ENCODE peak calls at places on chromosomes 3 and 15, in ten cellular contexts. One of them, this sample, is unnamed.
A peak's percentile ranks its signal among the peaks of the same experiment; 100 is the strongest.

GRCh38 chr15:41848595-41848994 is 9.9 kb downstream of the PLA2G4B start:
- DNase-seq in A549: no peak
- DNase-seq in lower leg skin: no peak
- DNase-seq in AG09309: no peak
- DNase-seq in glutamatergic neuron: no peak
- DNase-seq in CD8-positive, alpha-beta T cell: no peak
- DNase-seq in breast epithelium: no peak
- DNase-seq in transverse colon: no peak
- DNase-seq in tibial artery: no peak
- DNase-seq in hepatocyte: no peak
- DNase-seq in this sample: no peak

GRCh38 chr3:132445812-132446211 is 28.5 kb downstream of the DNAJC13 start:
- DNase-seq in transverse colon: no peak
- DNase-seq in AG09309: peak; percentile 79
- DNase-seq in tibial artery: no peak
- DNase-seq in breast epithelium: no peak
- DNase-seq in A549: peak; percentile 7
- DNase-seq in CD8-positive, alpha-beta T cell: no peak
- DNase-seq in hepatocyte: no peak
- DNase-seq in lower leg skin: no peak
- DNase-seq in glutamatergic neuron: no peak
- DNase-seq in this sample: no peak

GRCh38 chr15:68431037-68431791 is 749 bp downstream of the ITGA11 start:
- DNase-seq in breast epithelium: no peak
- DNase-seq in transverse colon: no peak
- DNase-seq in CD8-positive, alpha-beta T cell: peak; percentile 5
- DNase-seq in glutamatergic neuron: peak; percentile 35
- DNase-seq in lower leg skin: peak; percentile 13
- DNase-seq in AG09309: no peak
- DNase-seq in A549: no peak
- DNase-seq in tibial artery: peak; percentile 84
- DNase-seq in hepatocyte: peak; percentile 40
- DNase-seq in this sample: peak; percentile 52

GRCh38 chr15:34709866-34710265 is 44.9 kb downstream of the GJD2 start:
- DNase-seq in transverse colon: no peak
- DNase-seq in CD8-positive, alpha-beta T cell: no peak
- DNase-seq in lower leg skin: no peak
- DNase-seq in glutamatergic neuron: no peak
- DNase-seq in A549: peak; percentile 46
- DNase-seq in breast epithelium: no peak
- DNase-seq in AG09309: no peak
- DNase-seq in hepatocyte: no peak
- DNase-seq in tibial artery: no peak
- DNase-seq in this sample: no peak

GRCh38 chr3:126959921-126960603 is 22.9 kb upstream of the PLXNA1 start:
- DNase-seq in A549: peak; percentile 53
- DNase-seq in CD8-positive, alpha-beta T cell: no peak
- DNase-seq in tibial artery: no peak
- DNase-seq in AG09309: peak; percentile 21
- DNase-seq in transverse colon: no peak
- DNase-seq in lower leg skin: no peak
- DNase-seq in breast epithelium: peak; percentile 60
- DNase-seq in glutamatergic neuron: peak; percentile 26
- DNase-seq in hepatocyte: peak; percentile 34
- DNase-seq in this sample: no peak

GRCh38 chr15:100919481-100920405 is 586 bp downstream of the LRRK1 start:
- DNase-seq in CD8-positive, alpha-beta T cell: no peak
- DNase-seq in glutamatergic neuron: no peak
- DNase-seq in tibial artery: no peak
- DNase-seq in hepatocyte: peak; percentile 29
- DNase-seq in breast epithelium: no peak
- DNase-seq in transverse colon: peak; percentile 39
- DNase-seq in AG09309: no peak
- DNase-seq in A549: peak; percentile 38
- DNase-seq in lower leg skin: no peak
- DNase-seq in this sample: peak; percentile 52

GRCh38 chr3:72591522-72592421 is 256.5 kb downstream of the SHQ1 start:
- DNase-seq in CD8-positive, alpha-beta T cell: no peak
- DNase-seq in breast epithelium: peak; percentile 81
- DNase-seq in hepatocyte: peak; percentile 65
- DNase-seq in AG09309: peak; percentile 87
- DNase-seq in tibial artery: peak; percentile 78
- DNase-seq in glutamatergic neuron: no peak
- DNase-seq in transverse colon: peak; percentile 23
- DNase-seq in lower leg skin: peak; percentile 41
- DNase-seq in A549: peak; percentile 42
- DNase-seq in this sample: peak; percentile 47

GRCh38 chr15:91866971-91867372 is 13.5 kb downstream of the SLCO3A1 start:
- DNase-seq in breast epithelium: no peak
- DNase-seq in AG09309: no peak
- DNase-seq in CD8-positive, alpha-beta T cell: no peak
- DNase-seq in lower leg skin: peak; percentile 60
- DNase-seq in transverse colon: no peak
- DNase-seq in tibial artery: peak; percentile 68
- DNase-seq in hepatocyte: no peak
- DNase-seq in A549: no peak
- DNase-seq in glutamatergic neuron: no peak
- DNase-seq in this sample: no peak

GRCh38 chr3:18891641-18892040 is 256.7 kb upstream of the KCNH8 start:
- DNase-seq in glutamatergic neuron: no peak
- DNase-seq in AG09309: no peak
- DNase-seq in tibial artery: no peak
- DNase-seq in lower leg skin: no peak
- DNase-seq in transverse colon: no peak
- DNase-seq in A549: no peak
- DNase-seq in hepatocyte: no peak
- DNase-seq in breast epithelium: no peak
- DNase-seq in CD8-positive, alpha-beta T cell: peak; percentile 10
- DNase-seq in this sample: no peak

GRCh38 chr15:36469567-36469966 is 109.9 kb upstream of the CDIN1 start:
- DNase-seq in breast epithelium: no peak
- DNase-seq in transverse colon: no peak
- DNase-seq in AG09309: no peak
- DNase-seq in A549: no peak
- DNase-seq in CD8-positive, alpha-beta T cell: no peak
- DNase-seq in hepatocyte: no peak
- DNase-seq in lower leg skin: no peak
- DNase-seq in tibial artery: no peak
- DNase-seq in glutamatergic neuron: no peak
- DNase-seq in this sample: no peak

GRCh38 chr3:19945405-19946290 is 1.2 kb upstream of the RAB5A start:
- DNase-seq in CD8-positive, alpha-beta T cell: no peak
- DNase-seq in A549: peak; percentile 16
- DNase-seq in tibial artery: no peak
- DNase-seq in transverse colon: peak; percentile 64
- DNase-seq in AG09309: no peak
- DNase-seq in lower leg skin: no peak
- DNase-seq in hepatocyte: peak; percentile 10
- DNase-seq in breast epithelium: no peak
- DNase-seq in glutamatergic neuron: no peak
- DNase-seq in this sample: no peak

GRCh38 chr3:10471337-10471721 is 34.1 kb downstream of the ATP2B2 start:
- DNase-seq in AG09309: no peak
- DNase-seq in transverse colon: no peak
- DNase-seq in breast epithelium: no peak
- DNase-seq in A549: no peak
- DNase-seq in hepatocyte: peak; percentile 13
- DNase-seq in tibial artery: no peak
- DNase-seq in lower leg skin: no peak
- DNase-seq in glutamatergic neuron: no peak
- DNase-seq in CD8-positive, alpha-beta T cell: no peak
- DNase-seq in this sample: no peak

GRCh38 chr3:26369133-26369532 is 253.4 kb upstream of the LRRC3B start:
- DNase-seq in A549: peak; percentile 13
- DNase-seq in breast epithelium: no peak
- DNase-seq in CD8-positive, alpha-beta T cell: no peak
- DNase-seq in transverse colon: no peak
- DNase-seq in hepatocyte: no peak
- DNase-seq in tibial artery: no peak
- DNase-seq in AG09309: no peak
- DNase-seq in glutamatergic neuron: peak; percentile 15
- DNase-seq in lower leg skin: no peak
- DNase-seq in this sample: no peak

DNA sequence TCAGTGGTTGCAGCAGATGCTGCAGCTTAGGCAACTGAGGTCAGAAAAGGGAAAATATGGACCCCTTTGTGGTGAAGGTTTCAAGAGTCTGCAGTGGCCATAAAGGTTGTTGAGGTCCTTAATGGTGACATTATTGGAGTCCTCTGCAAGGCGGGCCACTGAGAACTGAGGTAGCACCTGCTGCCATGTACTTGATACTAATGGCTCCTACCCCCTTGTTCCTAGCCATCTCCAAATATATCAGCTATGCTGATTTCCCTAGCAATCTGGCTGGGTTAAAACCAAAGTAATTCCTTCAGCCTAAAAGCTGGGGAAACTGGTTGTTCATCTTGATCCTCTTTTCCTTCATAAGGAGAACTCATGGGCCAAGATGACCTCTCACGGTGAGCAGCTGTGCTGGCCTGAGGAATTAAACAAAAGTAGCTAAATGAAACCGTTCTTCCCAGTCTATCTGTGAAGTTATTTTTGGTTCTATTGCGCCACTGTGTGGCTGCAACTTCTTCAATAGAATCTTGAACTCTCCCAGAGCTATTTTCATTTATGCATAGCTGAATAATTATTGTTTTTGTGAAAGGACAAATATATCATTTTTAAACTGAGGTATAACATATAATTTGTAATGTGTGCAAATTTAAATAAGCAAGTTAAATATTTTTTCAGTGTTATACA is 76.1 kb upstream of the PLSCR4 start:
- DNase-seq in A549: peak; percentile 66
- DNase-seq in hepatocyte: peak; percentile 56
- DNase-seq in CD8-positive, alpha-beta T cell: no peak
- DNase-seq in glutamatergic neuron: no peak
- DNase-seq in transverse colon: peak; percentile 49
- DNase-seq in breast epithelium: no peak
- DNase-seq in AG09309: peak; percentile 49
- DNase-seq in lower leg skin: no peak
- DNase-seq in tibial artery: no peak
- DNase-seq in this sample: no peak
- TF ChIP-seq CTCF in A549: peak; percentile 88
- TF ChIP-seq CTCF in hepatocyte: peak; percentile 79
- TF ChIP-seq CTCF in CD8-positive, alpha-beta T cell: no peak
- TF ChIP-seq CTCF in glutamatergic neuron: no peak
- TF ChIP-seq CTCF in transverse colon: peak; percentile 68
- TF ChIP-seq CTCF in breast epithelium: peak; percentile 75
- TF ChIP-seq CTCF in AG09309: peak; percentile 50
- TF ChIP-seq CTCF in lower leg skin: no peak
- TF ChIP-seq CTCF in tibial artery: peak; percentile 75
- TF ChIP-seq CTCF in this sample: no peak

DNA sequence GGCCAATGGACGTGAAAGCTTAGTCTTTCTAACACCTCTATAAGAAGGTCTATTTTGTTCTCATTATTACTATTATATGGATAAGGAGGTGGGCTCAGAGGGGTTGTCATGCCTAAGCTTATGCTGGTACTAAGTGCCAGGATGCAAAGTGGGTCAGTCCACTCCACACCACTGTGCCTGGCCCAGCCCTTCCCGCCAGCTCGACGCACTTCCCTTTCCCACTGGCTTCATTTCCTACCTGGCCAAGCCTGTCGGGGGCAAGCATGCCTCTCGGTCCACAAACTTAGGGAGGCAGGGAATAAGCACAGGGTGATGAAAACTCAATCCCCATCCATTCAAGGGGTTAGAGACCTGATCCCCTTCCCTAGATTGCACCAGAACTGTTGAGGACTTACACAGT is 5.9 kb upstream of the SYNM start:
- DNase-seq in glutamatergic neuron: no peak
- DNase-seq in hepatocyte: no peak
- DNase-seq in lower leg skin: no peak
- DNase-seq in transverse colon: no peak
- DNase-seq in AG09309: no peak
- DNase-seq in breast epithelium: no peak
- DNase-seq in A549: no peak
- DNase-seq in CD8-positive, alpha-beta T cell: no peak
- DNase-seq in tibial artery: no peak
- DNase-seq in this sample: no peak
- TF ChIP-seq CTCF in glutamatergic neuron: no peak
- TF ChIP-seq CTCF in hepatocyte: no peak
- TF ChIP-seq CTCF in lower leg skin: no peak
- TF ChIP-seq CTCF in transverse colon: no peak
- TF ChIP-seq CTCF in AG09309: no peak
- TF ChIP-seq CTCF in breast epithelium: no peak
- TF ChIP-seq CTCF in A549: no peak
- TF ChIP-seq CTCF in CD8-positive, alpha-beta T cell: no peak
- TF ChIP-seq CTCF in tibial artery: no peak
- TF ChIP-seq CTCF in this sample: no peak

GRCh38 chr3:87442460-87442859 is 166.1 kb upstream of the POU1F1 start:
- DNase-seq in breast epithelium: no peak
- DNase-seq in tibial artery: no peak
- DNase-seq in hepatocyte: peak; percentile 27
- DNase-seq in transverse colon: no peak
- DNase-seq in lower leg skin: no peak
- DNase-seq in AG09309: no peak
- DNase-seq in glutamatergic neuron: no peak
- DNase-seq in A549: no peak
- DNase-seq in CD8-positive, alpha-beta T cell: no peak
- DNase-seq in this sample: no peak

GRCh38 chr3:87448559-87448958 is 172.2 kb upstream of the POU1F1 start:
- DNase-seq in AG09309: no peak
- DNase-seq in breast epithelium: no peak
- DNase-seq in lower leg skin: no peak
- DNase-seq in hepatocyte: peak; percentile 29
- DNase-seq in glutamatergic neuron: no peak
- DNase-seq in transverse colon: no peak
- DNase-seq in tibial artery: no peak
- DNase-seq in A549: no peak
- DNase-seq in CD8-positive, alpha-beta T cell: no peak
- DNase-seq in this sample: no peak

DNA sequence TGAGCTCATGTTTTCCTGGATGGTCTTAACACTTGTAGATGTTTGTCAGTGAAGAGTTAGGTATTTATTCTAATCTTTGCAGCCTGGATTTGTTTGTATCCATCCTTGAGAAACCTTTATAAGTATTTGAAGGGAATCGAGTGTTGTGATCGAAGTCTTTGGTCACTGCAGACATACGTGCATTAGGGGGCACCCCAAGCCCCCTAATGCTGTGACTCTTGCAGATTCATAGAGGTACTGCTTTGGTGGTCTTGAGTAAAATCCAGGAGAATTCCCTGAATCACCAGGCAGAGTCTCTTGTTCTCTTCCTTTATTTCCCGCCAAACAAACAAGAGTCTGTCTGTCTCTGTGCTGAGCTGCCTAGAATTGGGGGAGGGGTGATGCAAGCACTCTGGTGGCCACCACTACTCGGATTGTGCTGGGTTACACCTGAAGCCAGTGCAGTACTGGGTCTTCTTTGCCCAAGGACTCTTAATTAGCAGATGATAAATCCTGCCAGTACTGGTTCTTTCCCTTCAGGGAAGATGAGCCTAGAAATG is 170.5 kb upstream of the POU1F1 start:
- DNase-seq in breast epithelium: no peak
- DNase-seq in glutamatergic neuron: no peak
- DNase-seq in AG09309: no peak
- DNase-seq in CD8-positive, alpha-beta T cell: no peak
- DNase-seq in A549: no peak
- DNase-seq in lower leg skin: no peak
- DNase-seq in transverse colon: no peak
- DNase-seq in tibial artery: no peak
- DNase-seq in hepatocyte: no peak
- DNase-seq in this sample: no peak
- TF ChIP-seq CTCF in breast epithelium: no peak
- TF ChIP-seq CTCF in glutamatergic neuron: no peak
- TF ChIP-seq CTCF in AG09309: no peak
- TF ChIP-seq CTCF in CD8-positive, alpha-beta T cell: no peak
- TF ChIP-seq CTCF in A549: no peak
- TF ChIP-seq CTCF in lower leg skin: no peak
- TF ChIP-seq CTCF in transverse colon: no peak
- TF ChIP-seq CTCF in tibial artery: no peak
- TF ChIP-seq CTCF in hepatocyte: no peak
- TF ChIP-seq CTCF in this sample: no peak

GRCh38 chr15:27165590-27165989 is 194.6 kb downstream of the GABRG3 start:
- DNase-seq in transverse colon: no peak
- DNase-seq in tibial artery: no peak
- DNase-seq in A549: no peak
- DNase-seq in CD8-positive, alpha-beta T cell: no peak
- DNase-seq in hepatocyte: no peak
- DNase-seq in breast epithelium: no peak
- DNase-seq in AG09309: no peak
- DNase-seq in glutamatergic neuron: no peak
- DNase-seq in lower leg skin: no peak
- DNase-seq in this sample: no peak
- TF ChIP-seq CTCF in transverse colon: no peak
- TF ChIP-seq CTCF in tibial artery: no peak
- TF ChIP-seq CTCF in A549: no peak
- TF ChIP-seq CTCF in CD8-positive, alpha-beta T cell: no peak
- TF ChIP-seq CTCF in hepatocyte: no peak
- TF ChIP-seq CTCF in breast epithelium: no peak
- TF ChIP-seq CTCF in AG09309: no peak
- TF ChIP-seq CTCF in glutamatergic neuron: no peak
- TF ChIP-seq CTCF in lower leg skin: no peak
- TF ChIP-seq CTCF in this sample: no peak

This sample was measured in nephron progenitor cell.